ENCODE peak calls at places on chromosomes 6 and 20, in four cellular contexts. R is glutamatergic neuron; W is fibroblast of mammary gland; E is stimulated activated naive CD8-positive, alpha-beta T cell treated with anti-CD3 and anti-CD28 coated beads, Interleukin-15, Interleukin-2, amounts not matched to agents 100 U/mL and 50 U/mL, for 24 hours. Z is an unnamed sample.

GRCh38 chr20:36483205-36483918 is 58.0 kb upstream of the MYL9 start:
- DNase-seq in R (no peak), W (no peak), E (no peak), Z (no peak)

GRCh38 chr20:25279403-25279802 is 31.5 kb downstream of the PYGB start:
- DNase-seq in R (no peak), W (peak; percentile 40), E (no peak), Z (no peak)

GRCh38 chr6:13500264-13500663 is 12.9 kb upstream of the GFOD1 start:
- DNase-seq in R (no peak), W (no peak), E (peak; percentile 11), Z (no peak)

GRCh38 chr6:105253787-105254186 is 74.0 kb upstream of the POPDC3 start:
- DNase-seq in R (no peak), W (no peak), E (no peak), Z (no peak)

GRCh38 chr6:86856937-86857563 is 80.3 kb upstream of the HTR1E start:
- DNase-seq in R (peak; percentile 50), W (peak; percentile 39), E (peak; percentile 41), Z (no peak)

GRCh38 chr6:55040102-55040848 is 134.0 kb upstream of the HCRTR2 start:
- DNase-seq in R (no peak), W (peak; percentile 81), E (no peak), Z (no peak)

GRCh38 chr6:15065603-15066002 is 180.3 kb upstream of the JARID2 start:
- DNase-seq in R (no peak), W (peak; percentile 46), E (no peak), Z (no peak)

GRCh38 chr6:129340983-129341382 is 369.0 kb downstream of the ARHGAP18 start:
- DNase-seq in R (no peak), W (peak; percentile 48), E (no peak), Z (no peak)

GRCh38 chr20:50405235-50405914 is 104.8 kb upstream of the PTPN1 start:
- DNase-seq in R (no peak), W (no peak), E (no peak), Z (no peak)

GRCh38 chr6:160733045-160733646 is 31.1 kb downstream of the PLG start:
- DNase-seq in R (peak; percentile 55), W (peak; percentile 56), E (peak; percentile 18), Z (no peak)

GRCh38 chr6:163814494-163815364 is 400.2 kb downstream of the QKI start:
- DNase-seq in R (no peak), W (peak; percentile 96), E (no peak), Z (no peak)

GRCh38 chr6:1552296-1552761 is 57.4 kb upstream of the FOXC1 start:
- DNase-seq in R (no peak), W (peak; percentile 69), E (no peak), Z (no peak)

GRCh38 chr6:31049518-31049917 is 39.2 kb downstream of the MUC22 start:
- DNase-seq in R (no peak), W (peak; percentile 54), E (no peak), Z (no peak)

GRCh38 chr6:139239137-139239536 is 52.7 kb downstream of the TXLNB start:
- DNase-seq in R (no peak), W (no peak), E (no peak), Z (peak; percentile 59)

GRCh38 chr20:6595704-6596103 is 171.8 kb upstream of the BMP2 start:
- DNase-seq in R (no peak), W (peak; percentile 12), E (no peak), Z (no peak)

GRCh38 chr6:52975580-52975979 is 19.5 kb downstream of the GSTA4 start:
- DNase-seq in R (no peak), W (peak; percentile 28), E (no peak), Z (no peak)

GRCh38 chr6:11918021-11918738 is 93.9 kb upstream of the HIVEP1 start:
- DNase-seq in R (no peak), W (peak; percentile 71), E (no peak), Z (no peak)

GRCh38 chr6:3850451-3851203 is 1.5 kb downstream of the FAM50B start:
- DNase-seq in R (no peak), W (no peak), E (peak; percentile 22), Z (no peak)

GRCh38 chr20:42595625-42596024 is 594.1 kb downstream of the PTPRT start:
- DNase-seq in R (no peak), W (no peak), E (no peak), Z (no peak)

GRCh38 chr6:151071295-151071694 is 168.5 kb upstream of the AKAP12 start:
- DNase-seq in R (no peak), W (peak; percentile 94), E (no peak), Z (no peak)

GRCh38 chr6:125114248-125114858 is 39.2 kb upstream of the TPD52L1 start:
- DNase-seq in R (peak; percentile 57), W (peak; percentile 66), E (peak; percentile 31), Z (no peak)

GRCh38 chr6:138307816-138308727 is 69.6 kb upstream of the SMIM28 start:
- DNase-seq in R (no peak), W (peak; percentile 36), E (no peak), Z (no peak)

GRCh38 chr6:1612386-1612893 is 2.7 kb downstream of the FOXC1 start:
- DNase-seq in R (no peak), W (no peak), E (no peak), Z (no peak)

GRCh38 chr6:678515-678914 is 14.4 kb downstream of the EXOC2 start:
- DNase-seq in R (no peak), W (no peak), E (no peak), Z (no peak)

GRCh38 chr6:125597411-125598253 is 151.8 kb upstream of the HEY2 start:
- DNase-seq in R (peak; percentile 50), W (no peak), E (no peak), Z (peak; percentile 85)

GRCh38 chr6:56749632-56750151 is 107.0 kb upstream of the DST start:
- DNase-seq in R (no peak), W (peak; percentile 86), E (no peak), Z (no peak)

GRCh38 chr20:50304883-50305635 is 114.4 kb downstream of the CEBPB start:
- DNase-seq in R (no peak), W (peak; percentile 100), E (no peak), Z (no peak)

GRCh38 chr6:6915219-6915618 is 192.5 kb upstream of the RREB1 start:
- DNase-seq in R (no peak), W (peak; percentile 24), E (no peak), Z (no peak)

GRCh38 chr6:42073287-42073686 is 23.0 kb downstream of the TAF8 start:
- DNase-seq in R (no peak), W (no peak), E (no peak), Z (no peak)

GRCh38 chr20:62860924-62861691 is 514 bp downstream of the TCFL5 start:
- DNase-seq in R (peak; percentile 53), W (no peak), E (peak; percentile 45), Z (no peak)

GRCh38 chr20:46063652-46064054 is 26.1 kb downstream of the NCOA5 start:
- DNase-seq in R (no peak), W (no peak), E (no peak), Z (no peak)

GRCh38 chr20:9223296-9223695 is 154.4 kb downstream of the PLCB4 start:
- DNase-seq in R (no peak), W (no peak), E (no peak), Z (no peak)

GRCh38 chr6:12291785-12292604 is 1.8 kb downstream of the EDN1 start:
- DNase-seq in R (no peak), W (no peak), E (no peak), Z (no peak)

GRCh38 chr6:11423667-11424066 is 113.9 kb upstream of the TMEM170B start:
- DNase-seq in R (no peak), W (peak; percentile 37), E (no peak), Z (no peak)

GRCh38 chr6:96151707-96152106 is 135.9 kb downstream of the FUT9 start:
- DNase-seq in R (no peak), W (no peak), E (no peak), Z (no peak)

GRCh38 chr20:3785240-3786125 is 1.1 kb downstream of the CENPB start:
- DNase-seq in R (no peak), W (no peak), E (no peak), Z (no peak)

GRCh38 chr6:2542858-2543218 is 207.9 kb downstream of the MYLK4 start:
- DNase-seq in R (no peak), W (peak; percentile 64), E (peak; percentile 34), Z (no peak)

GRCh38 chr6:45163952-45164766 is 164.0 kb upstream of the RUNX2 start:
- DNase-seq in R (no peak), W (no peak), E (peak; percentile 31), Z (no peak)